ENCODE peak calls at places on chromosomes 3 and 15, in eight cellular contexts. One of them, this sample, is unnamed.

GRCh38 chr15:52509500-52510244 is 19.0 kb downstream of the MYO5A start:
- DNase-seq in spleen: no peak
- DNase-seq in adrenal gland: no peak
- DNase-seq in colonic mucosa: no peak
- DNase-seq in psoas muscle: no peak
- DNase-seq in skeletal muscle cell: no peak
- DNase-seq in CD4-positive, alpha-beta memory T cell: no peak
- DNase-seq in right cardiac atrium: no peak
- DNase-seq in this sample: no peak

GRCh38 chr3:20422391-20422790 is 236.4 kb upstream of the SGO1 start:
- DNase-seq in skeletal muscle cell: no peak
- DNase-seq in right cardiac atrium: no peak
- DNase-seq in colonic mucosa: no peak
- DNase-seq in CD4-positive, alpha-beta memory T cell: no peak
- DNase-seq in spleen: no peak
- DNase-seq in psoas muscle: no peak
- DNase-seq in adrenal gland: no peak
- DNase-seq in this sample: no peak

GRCh38 chr3:167941234-167941995 is 154.3 kb downstream of the GOLIM4 start:
- DNase-seq in right cardiac atrium: no peak
- DNase-seq in colonic mucosa: peak; percentile 24
- DNase-seq in CD4-positive, alpha-beta memory T cell: no peak
- DNase-seq in psoas muscle: no peak
- DNase-seq in adrenal gland: peak; percentile 50
- DNase-seq in spleen: no peak
- DNase-seq in skeletal muscle cell: peak; percentile 79
- DNase-seq in this sample: no peak

GRCh38 chr3:99248130-99248529 is 346.6 kb upstream of the DCBLD2 start:
- DNase-seq in colonic mucosa: no peak
- DNase-seq in spleen: no peak
- DNase-seq in adrenal gland: no peak
- DNase-seq in psoas muscle: no peak
- DNase-seq in right cardiac atrium: no peak
- DNase-seq in CD4-positive, alpha-beta memory T cell: no peak
- DNase-seq in skeletal muscle cell: no peak
- DNase-seq in this sample: no peak

GRCh38 chr15:89052474-89052873 is 35.8 kb upstream of the ABHD2 start:
- DNase-seq in skeletal muscle cell: peak; percentile 99
- DNase-seq in CD4-positive, alpha-beta memory T cell: no peak
- DNase-seq in spleen: no peak
- DNase-seq in colonic mucosa: no peak
- DNase-seq in right cardiac atrium: no peak
- DNase-seq in adrenal gland: no peak
- DNase-seq in psoas muscle: no peak
- DNase-seq in this sample: no peak

GRCh38 chr3:10551821-10552630 is 46.6 kb upstream of the ATP2B2 start:
- DNase-seq in colonic mucosa: no peak
- DNase-seq in CD4-positive, alpha-beta memory T cell: peak; percentile 49
- DNase-seq in psoas muscle: peak; percentile 73
- DNase-seq in adrenal gland: no peak
- DNase-seq in skeletal muscle cell: no peak
- DNase-seq in right cardiac atrium: peak; percentile 75
- DNase-seq in spleen: no peak
- DNase-seq in this sample: no peak

GRCh38 chr3:43319794-43320193 is 33.5 kb downstream of the SNRK start:
- DNase-seq in skeletal muscle cell: no peak
- DNase-seq in colonic mucosa: no peak
- DNase-seq in adrenal gland: no peak
- DNase-seq in spleen: no peak
- DNase-seq in psoas muscle: no peak
- DNase-seq in right cardiac atrium: no peak
- DNase-seq in CD4-positive, alpha-beta memory T cell: no peak
- DNase-seq in this sample: no peak

GRCh38 chr15:72838311-72838731 is 54.8 kb upstream of the ADPGK start:
- DNase-seq in skeletal muscle cell: no peak
- DNase-seq in psoas muscle: peak; percentile 78
- DNase-seq in right cardiac atrium: no peak
- DNase-seq in adrenal gland: no peak
- DNase-seq in spleen: no peak
- DNase-seq in colonic mucosa: no peak
- DNase-seq in CD4-positive, alpha-beta memory T cell: no peak
- DNase-seq in this sample: no peak

GRCh38 chr15:84961114-84961452 is 20.6 kb upstream of the PDE8A start:
- DNase-seq in spleen: no peak
- DNase-seq in right cardiac atrium: no peak
- DNase-seq in colonic mucosa: no peak
- DNase-seq in psoas muscle: no peak
- DNase-seq in skeletal muscle cell: peak; percentile 45
- DNase-seq in adrenal gland: peak; percentile 57
- DNase-seq in CD4-positive, alpha-beta memory T cell: no peak
- DNase-seq in this sample: no peak

GRCh38 chr3:193972816-193973215 is 163.1 kb upstream of the HES1 start:
- DNase-seq in skeletal muscle cell: no peak
- DNase-seq in CD4-positive, alpha-beta memory T cell: no peak
- DNase-seq in colonic mucosa: no peak
- DNase-seq in adrenal gland: no peak
- DNase-seq in spleen: no peak
- DNase-seq in right cardiac atrium: no peak
- DNase-seq in psoas muscle: no peak
- DNase-seq in this sample: no peak

GRCh38 chr3:46407976-46408375 is 917 bp downstream of the CCRL2 start:
- DNase-seq in adrenal gland: no peak
- DNase-seq in skeletal muscle cell: no peak
- DNase-seq in CD4-positive, alpha-beta memory T cell: no peak
- DNase-seq in colonic mucosa: no peak
- DNase-seq in spleen: no peak
- DNase-seq in psoas muscle: peak; percentile 89
- DNase-seq in right cardiac atrium: peak; percentile 63
- DNase-seq in this sample: no peak

GRCh38 chr15:101675796-101676582 is 23.8 kb upstream of the TM2D3 start:
- DNase-seq in adrenal gland: no peak
- DNase-seq in CD4-positive, alpha-beta memory T cell: no peak
- DNase-seq in spleen: peak; percentile 75
- DNase-seq in skeletal muscle cell: peak; percentile 43
- DNase-seq in right cardiac atrium: no peak
- DNase-seq in colonic mucosa: no peak
- DNase-seq in psoas muscle: no peak
- DNase-seq in this sample: peak; percentile 56

GRCh38 chr15:93173369-93173768 is 84.4 kb upstream of the RGMA start:
- DNase-seq in right cardiac atrium: no peak
- DNase-seq in psoas muscle: no peak
- DNase-seq in spleen: no peak
- DNase-seq in adrenal gland: no peak
- DNase-seq in colonic mucosa: no peak
- DNase-seq in CD4-positive, alpha-beta memory T cell: no peak
- DNase-seq in skeletal muscle cell: no peak
- DNase-seq in this sample: no peak

GRCh38 chr3:178968996-178969700 is 102.5 kb downstream of the ZMAT3 start:
- DNase-seq in right cardiac atrium: no peak
- DNase-seq in psoas muscle: no peak
- DNase-seq in adrenal gland: no peak
- DNase-seq in skeletal muscle cell: no peak
- DNase-seq in spleen: no peak
- DNase-seq in colonic mucosa: no peak
- DNase-seq in CD4-positive, alpha-beta memory T cell: no peak
- DNase-seq in this sample: no peak
- H3K4me3 ChIP-seq in right cardiac atrium: no peak overlapping the region
- H3K4me3 ChIP-seq in psoas muscle: no peak overlapping the region
- H3K4me3 ChIP-seq in adrenal gland: no peak overlapping the region
- H3K4me3 ChIP-seq in skeletal muscle cell: no peak overlapping the region
- H3K4me3 ChIP-seq in spleen: no peak overlapping the region
- H3K4me3 ChIP-seq in colonic mucosa: no peak overlapping the region
- H3K4me3 ChIP-seq in CD4-positive, alpha-beta memory T cell: no peak overlapping the region
- H3K4me3 ChIP-seq in this sample: no peak overlapping the region

GRCh38 chr3:188881954-188882641 is 289.7 kb upstream of the TPRG1 start:
- DNase-seq in adrenal gland: no peak
- DNase-seq in spleen: no peak
- DNase-seq in colonic mucosa: no peak
- DNase-seq in right cardiac atrium: no peak
- DNase-seq in CD4-positive, alpha-beta memory T cell: no peak
- DNase-seq in skeletal muscle cell: peak; percentile 78
- DNase-seq in psoas muscle: no peak
- DNase-seq in this sample: no peak
- H3K4me3 ChIP-seq in adrenal gland: no peak overlapping the region
- H3K4me3 ChIP-seq in spleen: no peak overlapping the region
- H3K4me3 ChIP-seq in colonic mucosa: no peak overlapping the region
- H3K4me3 ChIP-seq in right cardiac atrium: no peak overlapping the region
- H3K4me3 ChIP-seq in CD4-positive, alpha-beta memory T cell: no peak overlapping the region
- H3K4me3 ChIP-seq in skeletal muscle cell: no peak overlapping the region
- H3K4me3 ChIP-seq in psoas muscle: no peak overlapping the region
- H3K4me3 ChIP-seq in this sample: no peak overlapping the region

GRCh38 chr3:180265551-180265950 is 228.8 kb upstream of the PEX5L start:
- DNase-seq in psoas muscle: no peak
- DNase-seq in spleen: no peak
- DNase-seq in skeletal muscle cell: peak; percentile 51
- DNase-seq in CD4-positive, alpha-beta memory T cell: no peak
- DNase-seq in adrenal gland: no peak
- DNase-seq in colonic mucosa: no peak
- DNase-seq in right cardiac atrium: no peak
- DNase-seq in this sample: no peak
- H3K4me3 ChIP-seq in psoas muscle: no peak overlapping the region
- H3K4me3 ChIP-seq in spleen: no peak overlapping the region
- H3K4me3 ChIP-seq in skeletal muscle cell: no peak overlapping the region
- H3K4me3 ChIP-seq in CD4-positive, alpha-beta memory T cell: no peak overlapping the region
- H3K4me3 ChIP-seq in adrenal gland: no peak overlapping the region
- H3K4me3 ChIP-seq in colonic mucosa: no peak overlapping the region
- H3K4me3 ChIP-seq in right cardiac atrium: no peak overlapping the region
- H3K4me3 ChIP-seq in this sample: no peak overlapping the region

GRCh38 chr3:4979401-4980228 is at the start of gene BHLHE40:
- DNase-seq in skeletal muscle cell: no peak
- DNase-seq in adrenal gland: no peak
- DNase-seq in right cardiac atrium: peak; percentile 81
- DNase-seq in spleen: peak; percentile 90
- DNase-seq in CD4-positive, alpha-beta memory T cell: no peak
- DNase-seq in psoas muscle: no peak
- DNase-seq in colonic mucosa: peak; percentile 48
- DNase-seq in this sample: no peak
- H3K4me3 ChIP-seq in skeletal muscle cell: peak within 1 kb of the TSS; percentile 100
- H3K4me3 ChIP-seq in adrenal gland: peak within 1 kb of the TSS; percentile 66
- H3K4me3 ChIP-seq in right cardiac atrium: peak within 1 kb of the TSS; percentile 64
- H3K4me3 ChIP-seq in spleen: peak within 1 kb of the TSS; percentile 98
- H3K4me3 ChIP-seq in CD4-positive, alpha-beta memory T cell: peak within 1 kb of the TSS; percentile 93
- H3K4me3 ChIP-seq in psoas muscle: peak within 1 kb of the TSS; percentile 99
- H3K4me3 ChIP-seq in colonic mucosa: peak within 1 kb of the TSS; percentile 88
- H3K4me3 ChIP-seq in this sample: peak within 1 kb of the TSS; percentile 92

DNA sequence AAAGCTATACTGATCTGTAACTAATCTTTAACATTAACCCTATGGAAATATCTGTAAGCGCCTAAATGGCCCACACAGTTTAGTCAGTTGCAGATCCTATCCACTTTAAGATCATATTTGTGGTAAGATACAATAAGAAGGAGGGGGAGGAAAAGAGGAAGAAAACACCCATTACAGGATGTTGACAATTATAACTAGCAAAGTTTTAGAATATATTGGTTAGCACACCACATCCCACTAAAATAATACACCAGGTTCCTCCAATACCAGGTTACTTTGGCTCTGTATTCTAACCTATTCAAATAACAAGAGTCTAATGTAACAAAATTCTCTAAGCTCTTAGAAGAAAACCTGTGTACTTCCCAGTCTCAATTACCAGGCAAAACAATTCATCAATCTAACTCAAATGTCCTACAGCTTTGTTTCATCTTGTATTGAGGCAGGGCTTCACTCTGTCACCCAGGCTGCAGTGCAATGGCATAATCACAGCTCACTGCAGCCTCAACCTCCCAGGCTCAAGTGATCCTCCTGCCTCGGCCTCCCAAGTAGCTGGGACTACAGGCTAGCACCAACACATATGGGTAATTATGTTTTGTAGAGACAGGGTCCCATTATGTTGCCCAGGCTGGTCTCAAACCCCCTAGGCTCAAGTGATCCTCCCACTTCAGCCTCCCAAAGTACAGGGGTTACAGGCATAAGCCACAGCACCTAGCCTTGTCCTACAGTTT is 4.2 kb downstream of the SLC4A7 start:
- DNase-seq in spleen: no peak
- DNase-seq in psoas muscle: no peak
- DNase-seq in right cardiac atrium: no peak
- DNase-seq in CD4-positive, alpha-beta memory T cell: peak; percentile 59
- DNase-seq in colonic mucosa: no peak
- DNase-seq in skeletal muscle cell: no peak
- DNase-seq in adrenal gland: no peak
- DNase-seq in this sample: no peak
- H3K4me3 ChIP-seq in spleen: no peak overlapping the region
- H3K4me3 ChIP-seq in psoas muscle: no peak overlapping the region
- H3K4me3 ChIP-seq in right cardiac atrium: no peak overlapping the region
- H3K4me3 ChIP-seq in CD4-positive, alpha-beta memory T cell: peak overlapping the region; percentile 39
- H3K4me3 ChIP-seq in colonic mucosa: no peak overlapping the region
- H3K4me3 ChIP-seq in skeletal muscle cell: no peak overlapping the region
- H3K4me3 ChIP-seq in adrenal gland: no peak overlapping the region
- H3K4me3 ChIP-seq in this sample: no peak overlapping the region

GRCh38 chr15:63041402-63041977 is 1.1 kb upstream of the TPM1 start:
- DNase-seq in right cardiac atrium: no peak
- DNase-seq in spleen: no peak
- DNase-seq in colonic mucosa: no peak
- DNase-seq in psoas muscle: no peak
- DNase-seq in CD4-positive, alpha-beta memory T cell: no peak
- DNase-seq in adrenal gland: no peak
- DNase-seq in skeletal muscle cell: no peak
- DNase-seq in this sample: no peak
- H3K4me3 ChIP-seq in right cardiac atrium: peak overlapping the region; percentile 86
- H3K4me3 ChIP-seq in spleen: no peak overlapping the region
- H3K4me3 ChIP-seq in colonic mucosa: peak overlapping the region; percentile 64
- H3K4me3 ChIP-seq in psoas muscle: peak overlapping the region; percentile 75
- H3K4me3 ChIP-seq in CD4-positive, alpha-beta memory T cell: no peak overlapping the region
- H3K4me3 ChIP-seq in adrenal gland: no peak overlapping the region
- H3K4me3 ChIP-seq in skeletal muscle cell: peak overlapping the region; percentile 90
- H3K4me3 ChIP-seq in this sample: peak overlapping the region; percentile 95

GRCh38 chr3:53046171-53047170 is 598 bp upstream of the SFMBT1 start:
- DNase-seq in colonic mucosa: peak; percentile 69
- DNase-seq in right cardiac atrium: peak; percentile 81
- DNase-seq in skeletal muscle cell: no peak
- DNase-seq in CD4-positive, alpha-beta memory T cell: peak; percentile 69
- DNase-seq in adrenal gland: peak; percentile 30
- DNase-seq in spleen: peak; percentile 93
- DNase-seq in psoas muscle: peak; percentile 81
- DNase-seq in this sample: peak; percentile 43
- H3K4me3 ChIP-seq in colonic mucosa: peak overlapping the region; percentile 84
- H3K4me3 ChIP-seq in right cardiac atrium: peak overlapping the region; percentile 90
- H3K4me3 ChIP-seq in skeletal muscle cell: peak overlapping the region; percentile 73
- H3K4me3 ChIP-seq in CD4-positive, alpha-beta memory T cell: peak overlapping the region; percentile 72
- H3K4me3 ChIP-seq in adrenal gland: peak overlapping the region; percentile 56
- H3K4me3 ChIP-seq in spleen: peak overlapping the region; percentile 92
- H3K4me3 ChIP-seq in psoas muscle: peak overlapping the region; percentile 89
- H3K4me3 ChIP-seq in this sample: peak overlapping the region; percentile 97

DNA sequence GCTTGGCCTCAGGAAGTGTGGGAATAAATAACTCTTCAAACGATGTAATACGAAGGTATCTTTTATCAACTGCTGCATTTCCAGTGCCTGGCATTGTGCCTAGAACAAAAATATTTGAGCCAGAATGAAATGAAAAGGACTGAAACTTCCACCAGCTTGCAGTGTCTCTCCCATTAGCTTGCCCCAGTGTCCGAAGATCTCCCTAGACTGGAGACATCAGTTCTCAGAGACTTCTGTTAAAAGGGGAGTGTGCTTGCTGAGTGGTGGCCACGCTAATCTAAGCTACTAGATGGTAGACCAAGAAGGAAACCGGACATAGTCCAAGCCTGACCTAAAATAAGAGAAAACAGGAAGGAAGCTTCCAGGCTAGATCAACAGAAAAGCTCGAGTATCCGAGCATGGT is 28.6 kb downstream of the KCNAB1 start:
- DNase-seq in colonic mucosa: no peak
- DNase-seq in spleen: no peak
- DNase-seq in CD4-positive, alpha-beta memory T cell: no peak
- DNase-seq in skeletal muscle cell: no peak
- DNase-seq in psoas muscle: no peak
- DNase-seq in adrenal gland: peak; percentile 15
- DNase-seq in right cardiac atrium: peak; percentile 58
- DNase-seq in this sample: no peak
- H3K4me3 ChIP-seq in colonic mucosa: no peak overlapping the region
- H3K4me3 ChIP-seq in spleen: no peak overlapping the region
- H3K4me3 ChIP-seq in CD4-positive, alpha-beta memory T cell: no peak overlapping the region
- H3K4me3 ChIP-seq in skeletal muscle cell: no peak overlapping the region
- H3K4me3 ChIP-seq in psoas muscle: no peak overlapping the region
- H3K4me3 ChIP-seq in adrenal gland: no peak overlapping the region
- H3K4me3 ChIP-seq in right cardiac atrium: no peak overlapping the region
- H3K4me3 ChIP-seq in this sample: no peak overlapping the region

This sample was measured in heart left ventricle.